ENCODE peak calls at places on chromosomes 11 and 22, in four cellular contexts. V is PC-9; P is tibial nerve; U is CD8-positive, alpha-beta T cell. A is an unnamed sample.

GRCh38 chr11:44992181-44992582 is 41.5 kb upstream of the TP53I11 start:
- DNase-seq in U (no peak), P (no peak), V (no peak), A (peak; percentile 52)

GRCh38 chr22:48188211-48188845 is 1425.9 kb downstream of the TBC1D22A start:
- DNase-seq in V (no peak), U (peak; percentile 8), P (no peak), A (no peak)

GRCh38 chr22:31272522-31273446 is 19.5 kb downstream of the PIK3IP1 start:
- DNase-seq in V (peak; percentile 71), P (peak; percentile 78), U (peak; percentile 45), A (no peak)

GRCh38 chr11:2813141-2813908 is 72.2 kb downstream of the CDKN1C start:
- DNase-seq in V (no peak), U (no peak), P (no peak), A (peak; percentile 30)

GRCh38 chr11:1041149-1041467 is 4.6 kb upstream of the MUC6 start:
- DNase-seq in P (no peak), U (no peak), V (no peak), A (peak; percentile 72)

GRCh38 chr11:84870486-84870885 is 756.7 kb downstream of the DLG2 start:
- DNase-seq in U (no peak), V (peak; percentile 64), P (no peak), A (no peak)

GRCh38 chr22:23591203-23591791 is 11.2 kb upstream of the IGLL1 start:
- DNase-seq in P (peak; percentile 50), V (no peak), U (peak; percentile 39), A (peak; percentile 80)

GRCh38 chr22:23569291-23569690 is 10.8 kb downstream of the IGLL1 start:
- DNase-seq in U (no peak), V (no peak), P (no peak), A (no peak)

GRCh38 chr22:42837556-42837955 is 19.5 kb downstream of the ARFGAP3 start:
- DNase-seq in U (no peak), P (no peak), V (no peak), A (no peak)

GRCh38 chr11:46942172-46942571 is 5.6 kb downstream of the CSTPP1 start:
- DNase-seq in V (no peak), U (no peak), P (no peak), A (no peak)

GRCh38 chr11:11977206-11977938 is 31.1 kb downstream of the DKK3 start:
- DNase-seq in P (peak; percentile 74), V (peak; percentile 43), U (no peak), A (peak; percentile 93)

GRCh38 chr11:2898366-2899079 is 12.9 kb upstream of the CDKN1C start:
- DNase-seq in P (peak; percentile 67), U (peak; percentile 55), V (peak; percentile 64), A (peak; percentile 90)

GRCh38 chr11:129911298-129911697 is 15.9 kb upstream of the NFRKB start:
- DNase-seq in P (no peak), V (no peak), U (no peak), A (no peak)

GRCh38 chr11:130705670-130706421 is 210.4 kb downstream of the SNX19 start:
- DNase-seq in U (no peak), V (no peak), P (no peak), A (no peak)

GRCh38 chr11:66970808-66971442 is 4.2 kb upstream of the C11orf86 start:
- DNase-seq in V (peak; percentile 99), P (peak; percentile 66), U (no peak), A (no peak)